ENCODE peak calls at places on chromosomes 13 and 19, in seven cellular contexts. K, G, V, F, J, X and T are unnamed samples.

GRCh38 chr19:3171894-3172679 is 6.5 kb upstream of the S1PR4 start:
- DNase-seq in K (peak; percentile 64), G (no peak), V (peak; percentile 33), F (peak; percentile 39), J (no peak), X (no peak), T (no peak)

GRCh38 chr19:15124572-15125231 is 17.5 kb downstream of the SYDE1 start:
- DNase-seq in K (no peak), G (no peak), V (peak; percentile 16), F (no peak), J (peak; percentile 16), X (peak; percentile 77), T (no peak)

GRCh38 chr13:111936267-111936925 is 130.6 kb upstream of the SOX1 start:
- DNase-seq in K (no peak), G (no peak), V (no peak), F (no peak), J (no peak), X (no peak), T (no peak)

GRCh38 chr13:98462241-98462882 is 114.5 kb downstream of the STK24 start:
- DNase-seq in K (no peak), G (no peak), V (no peak), F (no peak), J (no peak), X (no peak), T (no peak)

GRCh38 chr19:13033819-13034611 is 38.7 kb downstream of the NFIX start:
- DNase-seq in K (peak; percentile 68), G (peak; percentile 82), V (peak; percentile 77), F (peak; percentile 59), J (peak; percentile 57), X (peak; percentile 23), T (peak; percentile 84)

GRCh38 chr13:44148159-44148929 is 225.3 kb upstream of the SERP2 start:
- DNase-seq in K (peak; percentile 76), G (no peak), V (peak; percentile 47), F (no peak), J (no peak), X (no peak), T (no peak)

GRCh38 chr13:114025432-114026127 is 51.7 kb upstream of the C13orf46 start:
- DNase-seq in K (no peak), G (peak; percentile 19), V (no peak), F (no peak), J (no peak), X (no peak), T (no peak)

GRCh38 chr13:44904982-44905381 is 84.3 kb downstream of the NUFIP1 start:
- DNase-seq in K (peak; percentile 88), G (no peak), V (peak; percentile 38), F (no peak), J (no peak), X (no peak), T (no peak)

GRCh38 chr19:56119585-56119978 is 1.5 kb downstream of the ZNF787 start:
- DNase-seq in K (peak; percentile 32), G (no peak), V (peak; percentile 14), F (no peak), J (peak; percentile 43), X (no peak), T (peak; percentile 57)

GRCh38 chr19:10104665-10105221 is 1.4 kb upstream of the PPAN start:
- DNase-seq in K (no peak), G (no peak), V (no peak), F (no peak), J (no peak), X (peak; percentile 68), T (peak; percentile 52)

GRCh38 chr19:5369962-5370367 is 29.4 kb upstream of the PTPRS start:
- DNase-seq in K (peak; percentile 50), G (peak; percentile 37), V (peak; percentile 66), F (peak; percentile 20), J (peak; percentile 31), X (no peak), T (peak; percentile 36)

GRCh38 chr13:32051156-32051555 is 19.6 kb downstream of the FRY start:
- DNase-seq in K (no peak), G (no peak), V (no peak), F (no peak), J (no peak), X (no peak), T (no peak)

GRCh38 chr13:98199480-98199879 is 22.4 kb upstream of the RNF113B start:
- DNase-seq in K (no peak), G (no peak), V (no peak), F (no peak), J (no peak), X (no peak), T (no peak)

GRCh38 chr19:55545913-55546495 is 661 bp upstream of the SBK3 start:
- DNase-seq in K (no peak), G (no peak), V (no peak), F (no peak), J (no peak), X (no peak), T (no peak)

GRCh38 chr19:1263198-1263597 is 5.9 kb upstream of the CIRBP start:
- DNase-seq in K (no peak), G (peak; percentile 35), V (no peak), F (no peak), J (no peak), X (no peak), T (peak; percentile 53)

GRCh38 chr13:32473650-32474049 is 45.7 kb upstream of the N4BP2L1 start:
- DNase-seq in K (no peak), G (no peak), V (no peak), F (no peak), J (no peak), X (no peak), T (peak; percentile 34)

GRCh38 chr19:3494559-3494958 is 5.9 kb downstream of the DOHH start:
- DNase-seq in K (no peak), G (no peak), V (no peak), F (no peak), J (no peak), X (no peak), T (no peak)

GRCh38 chr19:38974599-38975213 is 836 bp downstream of the FBXO17 start:
- DNase-seq in K (peak; percentile 34), G (no peak), V (no peak), F (no peak), J (no peak), X (no peak), T (no peak)

GRCh38 chr13:25352806-25353205 is 19.0 kb upstream of the ATP8A2 start:
- DNase-seq in K (no peak), G (no peak), V (no peak), F (no peak), J (no peak), X (no peak), T (no peak)

GRCh38 chr13:80684525-80685017 is 343.6 kb upstream of the SPRY2 start:
- DNase-seq in K (no peak), G (no peak), V (no peak), F (no peak), J (no peak), X (no peak), T (no peak)

GRCh38 chr13:22212576-22212975 is 541.7 kb downstream of the FGF9 start:
- DNase-seq in K (no peak), G (no peak), V (no peak), F (no peak), J (no peak), X (no peak), T (no peak)

GRCh38 chr19:16463991-16464575 is 7.7 kb downstream of the EPS15L1 start:
- DNase-seq in K (peak; percentile 32), G (no peak), V (no peak), F (no peak), J (no peak), X (no peak), T (peak; percentile 28)

GRCh38 chr19:17510220-17510993 is 1.0 kb upstream of the PGLS start:
- DNase-seq in K (peak; percentile 29), G (no peak), V (peak; percentile 24), F (no peak), J (no peak), X (no peak), T (no peak)

GRCh38 chr13:31116224-31116623 is 45.5 kb downstream of the HSPH1 start:
- DNase-seq in K (no peak), G (no peak), V (peak; percentile 18), F (no peak), J (no peak), X (no peak), T (no peak)

GRCh38 chr13:31052478-31052877 is 109.2 kb downstream of the HSPH1 start:
- DNase-seq in K (no peak), G (no peak), V (no peak), F (no peak), J (no peak), X (no peak), T (no peak)

GRCh38 chr13:45300190-45300985 is 40.6 kb downstream of the TPT1 start:
- DNase-seq in K (no peak), G (no peak), V (no peak), F (no peak), J (no peak), X (no peak), T (no peak)

GRCh38 chr13:30499338-30499737 is 33.6 kb upstream of the HMGB1 start:
- DNase-seq in K (no peak), G (no peak), V (no peak), F (no peak), J (no peak), X (no peak), T (no peak)

GRCh38 chr13:24746618-24747247 is 17.2 kb upstream of the RNF17 start:
- DNase-seq in K (peak; percentile 15), G (no peak), V (no peak), F (peak; percentile 26), J (no peak), X (no peak), T (peak; percentile 29)

GRCh38 chr13:99339736-99340392 is 32.7 kb upstream of the GPR183 start:
- DNase-seq in K (peak; percentile 50), G (no peak), V (peak; percentile 78), F (no peak), J (no peak), X (peak; percentile 55), T (peak; percentile 19)